ENCODE peak calls at places on chromosomes 12 and 14, in four cellular contexts. C, J, R and Y are unnamed samples.

GRCh38 chr14:57189070-57189469 is 79.6 kb downstream of the EXOC5 start:
- DNase-seq in C (peak), J (no peak), R (no peak), Y (peak)

GRCh38 chr14:103543721-103544626 is 15.0 kb downstream of the TRMT61A start:
- DNase-seq in R (no peak), C (no peak), J (peak), Y (no peak)

GRCh38 chr12:12365931-12366431 is 9.1 kb downstream of the BORCS5 start:
- DNase-seq in C (peak), J (no peak), R (no peak), Y (no peak)

GRCh38 chr12:104669057-104669770 is 212.5 kb downstream of the CHST11 start:
- DNase-seq in C (peak), R (peak), J (peak), Y (no peak)

GRCh38 chr14:74867673-74868072 is 8.3 kb downstream of the PROX2 start:
- DNase-seq in C (no peak), R (no peak), J (peak), Y (no peak)

GRCh38 chr14:28766505-28767238 is at the start of gene FOXG1:
- DNase-seq in C (no peak), J (peak), R (no peak), Y (no peak)

GRCh38 chr12:41772478-41772877 is 372.2 kb downstream of the GXYLT1 start:
- DNase-seq in R (no peak), C (no peak), J (no peak), Y (no peak)

GRCh38 chr12:75334384-75335030 is at the start of gene GLIPR1L1:
- DNase-seq in C (peak), J (peak), R (peak), Y (peak)

GRCh38 chr12:65074932-65075331 is 46.2 kb downstream of the WIF1 start:
- DNase-seq in R (no peak), C (no peak), J (no peak), Y (no peak)

GRCh38 chr14:34199585-34199984 is 248.7 kb upstream of the EGLN3 start:
- DNase-seq in J (no peak), C (peak), R (no peak), Y (peak)

GRCh38 chr12:86727151-86727550 is 471.0 kb upstream of the MGAT4C start:
- DNase-seq in J (no peak), R (no peak), C (peak), Y (no peak)

GRCh38 chr12:26658991-26659390 is 174.0 kb downstream of the ITPR2 start:
- DNase-seq in J (no peak), R (no peak), C (peak), Y (no peak)

GRCh38 chr12:127191124-127191523 is 1075.8 kb upstream of the TMEM132C start:
- DNase-seq in C (peak), R (no peak), J (no peak), Y (no peak)

GRCh38 chr12:47805417-47805816 is 14.3 kb downstream of the HDAC7 start:
- DNase-seq in J (no peak), R (no peak), C (peak), Y (no peak)

GRCh38 chr14:89624500-89625156 is 207.6 kb upstream of the FOXN3 start:
- DNase-seq in R (no peak), C (peak), J (no peak), Y (no peak)
- H3K4me3 ChIP-seq in R (no peak), C (no peak), J (no peak), Y (no peak)

DNA sequence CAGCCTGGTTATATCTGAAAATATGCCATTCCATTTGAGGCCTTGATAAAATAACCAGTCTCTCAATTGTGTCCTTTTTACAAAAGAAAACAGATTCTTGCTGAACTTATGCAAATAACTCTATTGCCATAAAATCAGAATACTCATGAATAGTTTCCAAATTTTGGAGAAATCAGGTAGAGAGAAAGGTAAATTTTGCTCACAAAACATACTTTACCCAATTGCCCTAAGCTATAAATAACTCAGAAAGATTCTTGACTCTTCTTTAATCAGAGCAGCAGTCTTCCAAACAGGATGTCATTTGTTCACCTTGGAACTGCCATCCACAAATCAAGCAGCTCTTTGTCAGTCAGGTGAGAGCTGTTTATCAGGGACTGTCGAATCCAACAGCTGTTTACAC is 12.6 kb downstream of the ZNF26 start:
- DNase-seq in R (no peak), J (no peak), C (no peak), Y (no peak)
- H3K4me3 ChIP-seq in R (no peak), J (no peak), C (no peak), Y (no peak)

GRCh38 chr12:98745578-98746391 is 100.7 kb downstream of the APAF1 start:
- DNase-seq in J (peak), C (peak), R (no peak), Y (no peak)
- H3K4me3 ChIP-seq in J (peak), C (peak), R (peak), Y (no peak)

GRCh38 chr12:53274445-53274844 is 6.3 kb downstream of the ESPL1 start:
- DNase-seq in C (no peak), J (no peak), R (no peak), Y (no peak)
- H3K4me3 ChIP-seq in C (no peak), J (no peak), R (no peak), Y (no peak)

GRCh38 chr14:72480465-72481243 is 413.2 kb downstream of the DPF3 start:
- DNase-seq in R (no peak), J (no peak), C (peak), Y (peak)

GRCh38 chr14:72478397-72479025 is 415.4 kb downstream of the DPF3 start:
- DNase-seq in J (no peak), C (no peak), R (no peak), Y (peak)

GRCh38 chr14:72472845-72473244 is 421.1 kb downstream of the DPF3 start:
- DNase-seq in R (no peak), J (no peak), C (peak), Y (no peak)

GRCh38 chr14:72479471-72479931 is 414.4 kb downstream of the DPF3 start:
- DNase-seq in R (no peak), J (no peak), C (no peak), Y (no peak)

GRCh38 chr14:72476657-72477499 is 417.0 kb downstream of the DPF3 start:
- DNase-seq in J (no peak), R (no peak), C (peak), Y (peak)
- H3K4me3 ChIP-seq in J (no peak), R (no peak), C (no peak), Y (peak)

GRCh38 chr14:99244299-99244959 is 27.6 kb downstream of the BCL11B start:
- DNase-seq in C (no peak), R (no peak), J (no peak), Y (no peak)
- H3K4me3 ChIP-seq in C (no peak), R (no peak), J (no peak), Y (no peak)

GRCh38 chr12:39277416-39277815 is 165.5 kb downstream of the KIF21A start:
- DNase-seq in J (no peak), R (no peak), C (no peak), Y (no peak)
- H3K4me3 ChIP-seq in J (no peak), R (no peak), C (no peak), Y (no peak)